ENCODE peak calls at places on chromosomes 12 and 14, in four cellular contexts. B, K, Y and M are unnamed samples.

GRCh38 chr14:50846171-50846880 is 15.4 kb upstream of the NIN start:
- DNase-seq in B (no peak), K (no peak), Y (no peak), M (no peak)

GRCh38 chr12:116508145-116509121 is 50.7 kb upstream of the MAP1LC3B2 start:
- DNase-seq in B (no peak), K (no peak), Y (peak), M (no peak)

GRCh38 chr14:20857630-20858261 is 33.4 kb upstream of the RNASE3 start:
- DNase-seq in B (peak), K (peak), Y (peak), M (no peak)

GRCh38 chr12:115920395-115921183 is 356.9 kb downstream of the MED13L start:
- DNase-seq in B (no peak), K (no peak), Y (no peak), M (no peak)

GRCh38 chr14:69321601-69322330 is 61.8 kb downstream of the GALNT16 start:
- DNase-seq in B (no peak), K (no peak), Y (no peak), M (no peak)

GRCh38 chr12:49932746-49933145 is 17.8 kb upstream of the AQP2 start:
- DNase-seq in B (no peak), K (no peak), Y (no peak), M (no peak)

GRCh38 chr14:104335611-104336010 is 197.2 kb downstream of the KIF26A start:
- DNase-seq in B (no peak), K (no peak), Y (no peak), M (no peak)

GRCh38 chr12:26830783-26831601 is 2.0 kb downstream of the ITPR2 start:
- DNase-seq in B (no peak), K (no peak), Y (no peak), M (no peak)

GRCh38 chr14:33777651-33778050 is 173.2 kb downstream of the EGLN3 start:
- DNase-seq in B (no peak), K (no peak), Y (no peak), M (no peak)

GRCh38 chr14:104349950-104350349 is 211.6 kb downstream of the KIF26A start:
- DNase-seq in B (no peak), K (no peak), Y (no peak), M (no peak)

GRCh38 chr14:90451953-90452352 is 55.1 kb downstream of the CALM1 start:
- DNase-seq in B (no peak), K (no peak), Y (no peak), M (no peak)

GRCh38 chr14:31476131-31476917 is 11.5 kb downstream of the GPR33 start:
- DNase-seq in B (no peak), K (no peak), Y (no peak), M (no peak)

GRCh38 chr12:63206908-63207307 is 55.9 kb upstream of the AVPR1A start:
- DNase-seq in B (no peak), K (no peak), Y (no peak), M (no peak)

GRCh38 chr14:100445436-100446088 is 122.4 kb downstream of the SLC25A47 start:
- DNase-seq in B (no peak), K (no peak), Y (no peak), M (no peak)

GRCh38 chr12:1668833-1669543 is 21.9 kb upstream of the ADIPOR2 start:
- DNase-seq in B (no peak), K (peak), Y (peak), M (no peak)

GRCh38 chr12:84857809-84858208 is 54.8 kb downstream of the SLC6A15 start:
- DNase-seq in B (no peak), K (no peak), Y (no peak), M (no peak)

GRCh38 chr12:27515671-27516070 is 8.3 kb upstream of the PPFIBP1 start:
- DNase-seq in B (no peak), K (no peak), Y (no peak), M (no peak)

GRCh38 chr14:85190251-85190650 is 339.7 kb upstream of the FLRT2 start:
- DNase-seq in B (no peak), K (no peak), Y (no peak), M (no peak)

GRCh38 chr12:69027411-69027811 is 94.4 kb upstream of the CPM start:
- DNase-seq in B (no peak), K (no peak), Y (no peak), M (no peak)

GRCh38 chr12:85029456-85029855 is 6.6 kb downstream of the TSPAN19 start:
- DNase-seq in B (peak), K (peak), Y (peak), M (no peak)

GRCh38 chr12:82299617-82300016 is 58.6 kb downstream of the CCDC59 start:
- DNase-seq in B (no peak), K (no peak), Y (no peak), M (no peak)

GRCh38 chr12:130868412-130868811 is 3.5 kb upstream of the RAN start:
- DNase-seq in B (no peak), K (no peak), Y (no peak), M (no peak)

GRCh38 chr12:96073346-96074336 is 38.3 kb upstream of the LTA4H start:
- DNase-seq in B (no peak), K (no peak), Y (no peak), M (no peak)

GRCh38 chr14:73289729-73290128 is 52.4 kb downstream of the PAPLN start:
- DNase-seq in B (no peak), K (no peak), Y (no peak), M (no peak)

GRCh38 chr12:91111366-91112321 is at the start of gene LUM:
- DNase-seq in B (no peak), K (no peak), Y (no peak), M (no peak)

GRCh38 chr14:95500772-95501401 is 15.6 kb downstream of the SYNE3 start:
- DNase-seq in B (no peak), K (no peak), Y (no peak), M (peak)

GRCh38 chr12:7091660-7092228 is 501 bp downstream of the C1R start:
- DNase-seq in B (no peak), K (no peak), Y (no peak), M (no peak)
- TF ChIP-seq REST in B (no peak), K (no peak), Y (no peak), M (no peak)

GRCh38 chr12:132079190-132079589 is 64.9 kb downstream of the DDX51 start:
- DNase-seq in B (no peak), K (no peak), Y (no peak), M (no peak)
- TF ChIP-seq TCF7L2 in B (no peak), K (no peak), Y (no peak), M (no peak)

DNA sequence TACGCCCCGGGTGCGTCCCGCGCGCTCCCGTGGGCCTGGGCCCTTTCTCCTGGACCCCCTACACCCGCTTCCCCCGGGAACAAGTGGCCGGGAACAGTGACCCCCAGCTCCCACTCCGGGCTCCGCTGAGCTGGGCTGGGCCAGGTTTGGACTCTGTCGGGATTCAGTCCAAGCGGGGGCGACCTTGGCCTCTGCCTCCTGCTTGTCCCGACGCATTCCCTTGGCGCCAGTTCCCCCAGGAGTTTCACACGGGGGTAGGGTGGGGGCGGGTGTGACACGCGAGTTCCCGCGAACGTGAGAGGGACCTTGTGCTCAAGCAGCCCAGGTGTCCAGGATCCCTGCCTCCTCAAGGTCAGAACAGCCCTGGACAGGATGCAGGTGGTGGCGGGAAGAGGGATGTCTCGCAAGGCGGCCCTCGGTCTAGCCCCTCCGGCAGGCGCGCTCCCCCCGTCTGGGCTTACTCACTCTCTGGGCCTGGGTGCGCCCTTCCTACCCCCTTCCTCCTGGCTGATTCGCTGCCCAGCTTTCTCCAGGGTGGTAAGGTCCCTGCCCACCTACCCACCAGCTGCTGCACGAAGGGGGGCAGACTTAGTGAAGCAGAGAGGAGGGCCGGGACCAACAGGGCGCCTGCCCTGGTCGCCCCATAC is 771 bp downstream of the CRIP2 start:
- DNase-seq in B (no peak), K (no peak), Y (no peak), M (no peak)
- TF ChIP-seq REST in B (no peak), K (no peak), Y (no peak), M (no peak)

GRCh38 chr12:93403988-93404803 is 26.5 kb downstream of the NUDT4 start:
- DNase-seq in B (no peak), K (no peak), Y (no peak), M (no peak)
- TF ChIP-seq TCF7L2 in B (no peak), K (no peak), Y (no peak), M (no peak)